ENCODE peak calls at places on chromosomes 6 and 20, in four cellular contexts. One of them, this sample, is unnamed. For H3K4me1 and H3K36me3, the result is how much of the 10 kb centered on the place peaks cover.

GRCh38 chr6:11912420-11912819 is 99.7 kb upstream of the HIVEP1 start:
- DNase-seq in spleen: no peak
- DNase-seq in mesenchymal stem cell: no peak
- DNase-seq in tibial nerve: no peak
- DNase-seq in this sample: no peak

GRCh38 chr6:55069132-55069781 is 105.1 kb upstream of the HCRTR2 start:
- DNase-seq in spleen: no peak
- DNase-seq in mesenchymal stem cell: peak
- DNase-seq in tibial nerve: peak
- DNase-seq in this sample: no peak

GRCh38 chr6:5659467-5659866 is 347.3 kb downstream of the NRN1 start:
- DNase-seq in spleen: no peak
- DNase-seq in mesenchymal stem cell: no peak
- DNase-seq in tibial nerve: no peak
- DNase-seq in this sample: no peak

GRCh38 chr6:37081042-37081607 is 75.7 kb downstream of the FGD2 start:
- DNase-seq in spleen: no peak
- DNase-seq in mesenchymal stem cell: no peak
- DNase-seq in tibial nerve: no peak
- DNase-seq in this sample: no peak

GRCh38 chr20:40958598-40958997 is 70.0 kb upstream of the TOP1 start:
- DNase-seq in spleen: no peak
- DNase-seq in mesenchymal stem cell: no peak
- DNase-seq in tibial nerve: no peak
- DNase-seq in this sample: no peak

GRCh38 chr20:58102744-58103516 is 125.5 kb downstream of the ANKRD60 start:
- DNase-seq in spleen: no peak
- DNase-seq in mesenchymal stem cell: no peak
- DNase-seq in tibial nerve: no peak
- DNase-seq in this sample: no peak

GRCh38 chr6:123551939-123552707 is 84.6 kb downstream of the TRDN start:
- DNase-seq in spleen: no peak
- DNase-seq in mesenchymal stem cell: no peak
- DNase-seq in tibial nerve: no peak
- DNase-seq in this sample: no peak

GRCh38 chr6:149331043-149331807 is 13.7 kb downstream of the TAB2 start:
- DNase-seq in spleen: no peak
- DNase-seq in mesenchymal stem cell: peak
- DNase-seq in tibial nerve: no peak
- DNase-seq in this sample: no peak

GRCh38 chr6:54646069-54646468 is 200.5 kb upstream of the FAM83B start:
- DNase-seq in spleen: no peak
- DNase-seq in mesenchymal stem cell: no peak
- DNase-seq in tibial nerve: no peak
- DNase-seq in this sample: no peak

GRCh38 chr20:57835462-57836455 is 125.9 kb upstream of the PMEPA1 start:
- DNase-seq in spleen: no peak
- DNase-seq in mesenchymal stem cell: no peak
- DNase-seq in tibial nerve: no peak
- DNase-seq in this sample: no peak

GRCh38 chr6:39225946-39226437 is 3.3 kb downstream of the KCNK5 start:
- DNase-seq in spleen: peak
- DNase-seq in mesenchymal stem cell: no peak
- DNase-seq in tibial nerve: no peak
- DNase-seq in this sample: no peak

GRCh38 chr6:68572525-68572924 is 62.6 kb upstream of the ADGRB3 start:
- DNase-seq in spleen: no peak
- DNase-seq in mesenchymal stem cell: peak
- DNase-seq in tibial nerve: no peak
- DNase-seq in this sample: no peak

GRCh38 chr6:133991096-133991593 is 38.1 kb downstream of the TBPL1 start:
- DNase-seq in spleen: no peak
- DNase-seq in mesenchymal stem cell: peak
- DNase-seq in tibial nerve: no peak
- DNase-seq in this sample: no peak

GRCh38 chr6:63193324-63193723 is 17.9 kb upstream of the FKBP1C start:
- DNase-seq in spleen: no peak
- DNase-seq in mesenchymal stem cell: no peak
- DNase-seq in tibial nerve: no peak
- DNase-seq in this sample: no peak

GRCh38 chr6:92521553-92521952 is 897.8 kb downstream of the EPHA7 start:
- DNase-seq in spleen: no peak
- DNase-seq in mesenchymal stem cell: peak
- DNase-seq in tibial nerve: no peak
- DNase-seq in this sample: no peak

GRCh38 chr20:48026981-48027592 is 241.8 kb upstream of the SULF2 start:
- DNase-seq in spleen: no peak
- DNase-seq in mesenchymal stem cell: no peak
- DNase-seq in tibial nerve: no peak
- DNase-seq in this sample: no peak

DNA sequence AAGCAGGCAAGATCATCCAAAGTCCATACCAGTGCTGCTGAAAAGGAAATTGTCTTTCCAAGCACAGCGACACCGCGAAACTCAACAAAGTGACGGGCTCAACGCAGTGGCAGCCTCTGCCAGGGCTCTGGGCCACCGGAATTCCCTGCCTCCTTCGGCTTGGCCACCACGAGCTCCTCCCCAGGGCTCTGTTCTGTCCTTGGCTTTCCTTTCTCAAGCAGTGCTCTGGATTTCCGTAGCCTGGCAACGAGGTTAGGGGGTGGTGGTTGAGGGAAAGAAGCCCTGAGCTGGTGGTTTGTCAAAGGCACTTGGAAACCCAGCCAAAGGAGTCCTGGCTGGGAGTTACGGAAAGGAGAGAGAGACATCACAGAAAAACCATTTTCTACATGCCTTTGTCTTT is 31.2 kb downstream of the PRR18 start:
- DNase-seq in spleen: no peak
- DNase-seq in mesenchymal stem cell: peak
- DNase-seq in tibial nerve: no peak
- DNase-seq in this sample: no peak
- H3K4me1 ChIP-seq in spleen: under half
- H3K4me1 ChIP-seq in mesenchymal stem cell: under half
- H3K4me1 ChIP-seq in tibial nerve: under half
- H3K4me1 ChIP-seq in this sample: under half

DNA sequence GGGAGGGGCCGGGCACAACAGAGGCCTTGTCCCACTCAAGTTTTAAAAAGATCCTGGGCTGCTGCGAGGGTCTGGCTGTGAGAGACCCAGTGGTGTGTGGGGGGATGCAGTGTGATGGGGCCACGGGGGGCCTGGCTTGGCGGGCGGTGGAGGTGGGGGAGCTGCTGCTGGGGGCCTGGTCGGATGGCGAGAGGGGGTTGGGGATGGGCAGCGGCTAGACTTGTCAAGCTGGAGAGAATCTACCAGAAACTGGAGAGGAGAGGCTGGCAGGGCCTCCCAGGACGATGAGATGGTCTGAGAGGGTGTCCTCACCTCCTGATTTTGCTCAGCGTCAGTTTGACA is 5.1 kb downstream of the RPS21 start:
- DNase-seq in spleen: no peak
- DNase-seq in mesenchymal stem cell: no peak
- DNase-seq in tibial nerve: no peak
- DNase-seq in this sample: no peak
- H3K36me3 ChIP-seq in spleen: half or more
- H3K36me3 ChIP-seq in mesenchymal stem cell: half or more
- H3K36me3 ChIP-seq in tibial nerve: under half
- H3K36me3 ChIP-seq in this sample: under half

DNA sequence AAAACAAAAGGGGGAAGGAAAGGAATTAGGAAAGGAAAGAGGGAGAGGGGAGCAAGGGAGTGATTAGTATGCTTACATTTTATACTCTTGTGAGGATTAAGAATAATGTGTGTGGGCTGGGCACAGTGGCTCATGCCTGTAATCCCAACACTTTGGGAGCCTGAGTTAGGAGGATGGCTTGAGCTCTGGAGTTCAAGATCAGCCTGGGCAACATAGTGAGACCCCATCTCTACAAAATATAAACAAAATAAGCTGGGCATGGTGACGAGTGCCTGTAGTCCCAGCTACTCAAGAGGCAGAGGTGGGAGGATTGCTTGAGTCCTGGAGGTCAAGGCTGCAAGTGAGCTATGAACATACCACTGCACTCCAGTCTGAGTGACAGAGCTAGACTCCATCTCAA is 47.0 kb downstream of the SHLD1 start:
- DNase-seq in spleen: no peak
- DNase-seq in mesenchymal stem cell: no peak
- DNase-seq in tibial nerve: no peak
- DNase-seq in this sample: no peak
- H3K4me3 ChIP-seq in spleen: no peak
- H3K4me3 ChIP-seq in mesenchymal stem cell: no peak
- H3K4me3 ChIP-seq in tibial nerve: no peak
- H3K4me3 ChIP-seq in this sample: no peak

DNA sequence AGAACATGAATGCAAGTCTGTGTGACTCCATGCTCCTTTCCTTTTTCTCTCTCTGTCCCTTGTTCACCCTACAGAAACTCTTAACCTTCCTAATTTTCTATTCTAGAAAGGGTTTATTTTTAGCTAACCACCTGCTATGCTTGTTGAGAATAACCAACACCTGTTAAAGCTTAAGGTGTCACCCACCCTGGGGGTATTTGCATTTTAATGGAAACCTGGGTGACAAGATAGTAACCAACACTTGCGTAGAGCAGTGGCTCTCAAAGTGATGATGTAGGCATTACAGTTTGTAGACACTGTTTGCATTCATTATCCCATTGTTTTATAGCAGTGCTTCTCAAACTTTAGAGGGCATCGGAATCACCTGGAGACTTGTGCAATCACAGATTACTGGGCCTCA is 114.5 kb upstream of the ARMC2 start:
- DNase-seq in spleen: no peak
- DNase-seq in mesenchymal stem cell: no peak
- DNase-seq in tibial nerve: no peak
- DNase-seq in this sample: no peak
- H3K4me1 ChIP-seq in spleen: under half
- H3K4me1 ChIP-seq in mesenchymal stem cell: under half
- H3K4me1 ChIP-seq in tibial nerve: under half
- H3K4me1 ChIP-seq in this sample: under half

DNA sequence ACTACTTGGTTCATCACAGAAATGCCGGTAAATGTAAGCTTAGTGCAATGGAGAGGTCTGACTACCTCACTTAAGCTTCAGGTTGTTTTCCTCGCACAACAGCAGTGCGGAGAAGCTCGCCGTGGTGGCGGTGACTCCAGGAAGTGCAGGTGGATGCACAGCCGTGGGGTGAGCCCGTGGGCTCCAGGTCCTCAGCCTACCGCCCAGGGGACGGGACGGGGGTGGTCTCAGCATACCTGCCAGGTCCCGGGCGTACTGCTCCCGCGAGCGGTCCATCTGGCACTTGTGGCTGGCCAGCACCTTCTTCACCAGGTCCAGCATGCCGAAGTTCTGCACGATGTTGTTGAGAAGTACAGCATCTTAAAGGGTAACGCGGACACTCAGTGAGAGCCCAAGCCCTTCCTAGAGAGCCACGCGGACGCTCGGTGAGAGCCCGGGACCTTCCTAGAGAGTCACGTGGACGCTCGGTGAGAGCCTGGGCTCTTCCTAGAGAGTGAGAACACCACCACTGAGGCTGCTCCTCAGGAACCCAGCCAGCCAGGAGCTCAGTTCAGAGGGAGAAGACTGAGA is 17.8 kb upstream of the HELZ2 start:
- DNase-seq in spleen: no peak
- DNase-seq in mesenchymal stem cell: no peak
- DNase-seq in tibial nerve: no peak
- DNase-seq in this sample: no peak
- H3K36me3 ChIP-seq in spleen: half or more
- H3K36me3 ChIP-seq in mesenchymal stem cell: half or more
- H3K36me3 ChIP-seq in tibial nerve: under half
- H3K36me3 ChIP-seq in this sample: under half

GRCh38 chr20:10281911-10282310 is 63.3 kb downstream of the SNAP25 start:
- DNase-seq in spleen: no peak
- DNase-seq in mesenchymal stem cell: no peak
- DNase-seq in tibial nerve: no peak
- DNase-seq in this sample: no peak

GRCh38 chr20:10277616-10278015 is 59.0 kb downstream of the SNAP25 start:
- DNase-seq in spleen: no peak
- DNase-seq in mesenchymal stem cell: no peak
- DNase-seq in tibial nerve: no peak
- DNase-seq in this sample: no peak

GRCh38 chr20:10282930-10283556 is 64.4 kb downstream of the SNAP25 start:
- DNase-seq in spleen: no peak
- DNase-seq in mesenchymal stem cell: peak
- DNase-seq in tibial nerve: no peak
- DNase-seq in this sample: no peak

GRCh38 chr20:10278416-10278815 is 59.8 kb downstream of the SNAP25 start:
- DNase-seq in spleen: no peak
- DNase-seq in mesenchymal stem cell: no peak
- DNase-seq in tibial nerve: no peak
- DNase-seq in this sample: no peak

GRCh38 chr20:10280016-10280908 is 61.6 kb downstream of the SNAP25 start:
- DNase-seq in spleen: no peak
- DNase-seq in mesenchymal stem cell: no peak
- DNase-seq in tibial nerve: no peak
- DNase-seq in this sample: no peak
- H3K4me3 ChIP-seq in spleen: no peak
- H3K4me3 ChIP-seq in mesenchymal stem cell: no peak
- H3K4me3 ChIP-seq in tibial nerve: no peak
- H3K4me3 ChIP-seq in this sample: no peak

This sample was measured in uterus.